ENCODE peak calls at places on chromosomes 11 and 22, in four cellular contexts. B is HEK293T, W is HepG2, T is GM12878. Q is an unnamed sample.

GRCh38 chr11:3165152-3165705 is at the start of gene OSBPL5:
- DNase-seq in W (no peak), B (peak; percentile 74), T (no peak), Q (peak; percentile 81)

GRCh38 chr22:40857309-40857851 is 432 bp downstream of the XPNPEP3 start:
- DNase-seq in B (no peak), W (no peak), T (no peak), Q (no peak)

GRCh38 chr11:129308241-129308865 is 67.3 kb upstream of the BARX2 start:
- DNase-seq in B (no peak), T (no peak), W (no peak), Q (no peak)

GRCh38 chr22:44773082-44773481 is 20.7 kb downstream of the ARHGAP8 start:
- DNase-seq in T (no peak), B (no peak), W (no peak), Q (no peak)

GRCh38 chr11:1917523-1918435 is 1.7 kb upstream of the TNNT3 start:
- DNase-seq in W (no peak), B (no peak), T (no peak), Q (peak; percentile 43)

GRCh38 chr11:61917043-61917356 is 366 bp downstream of the RAB3IL1 start:
- DNase-seq in W (no peak), B (no peak), T (no peak), Q (no peak)

GRCh38 chr11:109071712-109072524 is 350.1 kb upstream of the C11orf87 start:
- DNase-seq in T (no peak), B (no peak), W (no peak), Q (no peak)

GRCh38 chr11:21810650-21811049 is 382.2 kb upstream of the ANO5 start:
- DNase-seq in B (no peak), W (peak; percentile 16), T (no peak), Q (no peak)

GRCh38 chr22:42363851-42364250 is 68.4 kb downstream of the NFAM1 start:
- DNase-seq in B (no peak), T (no peak), W (no peak), Q (no peak)

DNA sequence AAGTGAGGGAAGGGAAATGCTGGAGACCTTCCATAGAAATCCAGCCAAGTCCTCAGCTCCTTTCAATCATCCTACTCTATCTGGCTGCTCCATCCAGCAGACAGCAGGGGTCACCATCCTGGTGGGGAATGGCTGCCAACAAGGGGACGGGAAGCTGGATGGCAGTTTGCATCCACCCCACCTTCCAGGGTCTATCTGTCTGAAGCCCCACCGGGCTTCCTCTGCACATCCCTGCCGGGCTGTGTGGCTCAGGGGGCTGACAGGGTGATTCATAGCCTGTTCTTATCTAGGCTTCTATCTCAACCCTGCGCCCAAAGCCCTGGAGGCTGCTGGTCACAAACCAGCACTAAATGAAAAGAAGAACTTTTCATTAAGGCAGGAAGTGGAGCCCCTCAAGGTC is 1.1 kb downstream of the SYTL2 start:
- DNase-seq in T (no peak), W (peak; percentile 9), B (peak; percentile 34), Q (peak; percentile 19)
- TF ChIP-seq TARDBP in T (no peak), W (no peak), B (no peak), Q (no peak)

GRCh38 chr11:126731526-126731925 is 269.0 kb downstream of the KIRREL3 start:
- DNase-seq in B (no peak), T (no peak), W (no peak), Q (no peak)

GRCh38 chr11:126734752-126735151 is 265.8 kb downstream of the KIRREL3 start:
- DNase-seq in W (no peak), T (no peak), B (no peak), Q (no peak)

GRCh38 chr11:126733685-126734084 is 266.9 kb downstream of the KIRREL3 start:
- DNase-seq in B (no peak), W (no peak), T (no peak), Q (no peak)

GRCh38 chr11:126736682-126737404 is 263.7 kb downstream of the KIRREL3 start:
- DNase-seq in T (no peak), W (no peak), B (no peak), Q (no peak)

GRCh38 chr11:126732981-126733380 is 267.6 kb downstream of the KIRREL3 start:
- DNase-seq in W (no peak), B (no peak), T (peak; percentile 11), Q (no peak)
- TF ChIP-seq TARDBP in W (no peak), B (no peak), T (no peak), Q (no peak)

GRCh38 chr11:92204731-92205130 is 19.9 kb upstream of the FAT3 start:
- DNase-seq in B (no peak), T (no peak), W (no peak), Q (no peak)
- TF ChIP-seq TARDBP in B (no peak), T (no peak), W (no peak), Q (no peak)

GRCh38 chr22:46538816-46539163 is 1.4 kb upstream of the CELSR1 start:
- DNase-seq in B (no peak), T (no peak), W (no peak), Q (no peak)
- TF ChIP-seq TARDBP in B (no peak), T (no peak), W (no peak), Q (no peak)

GRCh38 chr11:73227571-73228211 is 9.6 kb downstream of the P2RY2 start:
- DNase-seq in W (no peak), T (no peak), B (no peak), Q (no peak)

GRCh38 chr11:73226297-73227006 is 8.4 kb downstream of the P2RY2 start:
- DNase-seq in W (no peak), B (no peak), T (no peak), Q (no peak)

GRCh38 chr11:73229321-73230275 is 11.5 kb downstream of the P2RY2 start:
- DNase-seq in B (no peak), W (no peak), T (no peak), Q (no peak)

GRCh38 chr11:73230276-73230875 is 12.3 kb downstream of the P2RY2 start:
- DNase-seq in W (no peak), B (no peak), T (no peak), Q (no peak)

GRCh38 chr11:73228268-73229134 is 10.4 kb downstream of the P2RY2 start:
- DNase-seq in W (no peak), B (no peak), T (no peak), Q (no peak)
- TF ChIP-seq TARDBP in W (no peak), B (no peak), T (no peak), Q (no peak)

GRCh38 chr11:131692961-131693360 is 322.5 kb downstream of the NTM start:
- DNase-seq in T (no peak), W (no peak), B (no peak), Q (no peak)

GRCh38 chr11:131691558-131692041 is 321.2 kb downstream of the NTM start:
- DNase-seq in B (peak; percentile 81), T (no peak), W (no peak), Q (peak; percentile 79)

GRCh38 chr11:131693756-131694155 is 323.3 kb downstream of the NTM start:
- DNase-seq in B (no peak), W (no peak), T (no peak), Q (no peak)

GRCh38 chr11:131690776-131691557 is 320.6 kb downstream of the NTM start:
- DNase-seq in T (no peak), W (no peak), B (no peak), Q (no peak)

GRCh38 chr11:131692151-131692550 is 321.7 kb downstream of the NTM start:
- DNase-seq in T (no peak), W (no peak), B (no peak), Q (no peak)
- TF ChIP-seq TARDBP in T (no peak), W (no peak), B (no peak), Q (no peak)

GRCh38 chr11:111823629-111824028 is 47.8 kb downstream of the ALG9 start:
- DNase-seq in W (peak; percentile 59), B (no peak), T (no peak), Q (no peak)
- TF ChIP-seq TARDBP in W (no peak), B (no peak), T (no peak), Q (no peak)

Q was measured in K562.